ENCODE peak calls at places on chromosomes 2 and 18, in ten cellular contexts. A is A549; E is activated CD8-positive, alpha-beta memory T cell treated with anti-CD3 and anti-CD28 coated beads, Interleukin-2, amount 50 U/mL, for 48 hours; F is mammary epithelial cell; T is B cell; J is HFF-Myc; W is activated naive CD4-positive, alpha-beta T cell; G is hippocampal formation; N is HFFc6; C is stimulated activated CD8-positive, alpha-beta memory T cell treated with anti-CD3 and anti-CD28 coated beads, Interleukin-12 subunit alpha, Interleukin-12 subunit beta, amount 100 ng/mL, for 1 hour. K is an unnamed sample.

GRCh38 chr2:109031481-109032228 is 42.6 kb upstream of the EDAR start:
- DNase-seq in F (peak), C (peak), N (no peak), E (peak), W (peak), T (peak), J (peak), A (no peak), G (no peak), K (peak)

GRCh38 chr2:210517169-210517693 is 39.2 kb upstream of the CPS1 start:
- DNase-seq in J (no peak), G (no peak), E (no peak), W (no peak), T (no peak), A (no peak), N (no peak), C (no peak), F (no peak), K (no peak)

GRCh38 chr2:101328474-101329007 is 20.0 kb upstream of the RNF149 start:
- DNase-seq in T (no peak), W (no peak), N (peak), F (peak), E (no peak), G (peak), J (peak), A (no peak), C (no peak), K (peak)

GRCh38 chr2:155100261-155100660 is 401.8 kb downstream of the KCNJ3 start:
- DNase-seq in J (no peak), A (peak), W (no peak), C (no peak), T (no peak), N (no peak), G (no peak), F (no peak), E (no peak), K (no peak)

GRCh38 chr2:220226076-220226475 is 598.6 kb downstream of the SLC4A3 start:
- DNase-seq in G (no peak), N (no peak), F (no peak), E (no peak), J (no peak), A (no peak), C (no peak), W (no peak), T (no peak), K (no peak)

GRCh38 chr2:40466332-40466731 is 14.4 kb upstream of the SLC8A1 start:
- DNase-seq in C (no peak), A (no peak), W (no peak), E (no peak), T (no peak), N (no peak), F (no peak), J (no peak), G (no peak), K (no peak)

GRCh38 chr2:215361211-215361875 is 49.5 kb downstream of the ATIC start:
- DNase-seq in F (no peak), N (no peak), C (no peak), E (no peak), J (no peak), G (no peak), A (no peak), W (no peak), T (no peak), K (no peak)

GRCh38 chr2:257429-257828 is 6.4 kb downstream of the SH3YL1 start:
- DNase-seq in J (no peak), T (no peak), G (no peak), C (no peak), W (no peak), N (no peak), E (no peak), F (no peak), A (no peak), K (no peak)

GRCh38 chr2:144201868-144202468 is 318.0 kb downstream of the ZEB2 start:
- DNase-seq in W (no peak), N (peak), J (peak), A (no peak), C (no peak), F (peak), T (no peak), E (no peak), G (no peak), K (no peak)

GRCh38 chr18:78607221-78607620 is 372.4 kb upstream of the SALL3 start:
- DNase-seq in G (no peak), W (no peak), T (no peak), J (no peak), N (no peak), F (no peak), A (no peak), C (no peak), E (no peak), K (no peak)

GRCh38 chr2:192500550-192501200 is 305.9 kb upstream of the TMEFF2 start:
- DNase-seq in T (no peak), E (no peak), W (no peak), N (peak), F (peak), G (no peak), J (no peak), C (no peak), A (peak), K (no peak)